ENCODE peak calls at places on chromosome 5, in seven cellular contexts. K is NCI-H1436; Q is IMR-90; J is GM04503; W is fibroblast of the aortic adventitia; C is activated CD8-positive, alpha-beta memory T cell treated with anti-CD3 and anti-CD28 coated beads for 4 hours; O is stimulated activated CD4-positive, alpha-beta T cell treated with anti-CD3 and anti-CD28 coated beads, Interleukin-4, amount 100 ng/mL, for 48 hours. R is an unnamed sample.

GRCh38 chr5:170273968-170274710 is 23.4 kb downstream of the LCP2 start:
- DNase-seq in K (no peak), Q (no peak), J (no peak), W (no peak), C (no peak), O (peak; percentile 54), R (no peak)

GRCh38 chr5:115601709-115602584 is at the start of gene TICAM2:
- DNase-seq in K (no peak), Q (peak; percentile 67), J (peak; percentile 33), W (peak; percentile 67), C (peak; percentile 13), O (peak; percentile 53), R (peak; percentile 72)

GRCh38 chr5:134127376-134127861 is 12.9 kb downstream of the TCF7 start:
- DNase-seq in K (no peak), Q (peak; percentile 58), J (no peak), W (peak; percentile 41), C (no peak), O (no peak), R (no peak)

GRCh38 chr5:103327893-103328292 is 69.3 kb downstream of the MACIR start:
- DNase-seq in K (no peak), Q (no peak), J (no peak), W (no peak), C (no peak), O (no peak), R (no peak)

GRCh38 chr5:64690417-64691151 is at the start of gene SHISAL2B:
- DNase-seq in K (no peak), Q (no peak), J (no peak), W (peak; percentile 12), C (no peak), O (no peak), R (peak; percentile 55)

GRCh38 chr5:168874713-168875380 is 295.7 kb upstream of the PANK3 start:
- DNase-seq in K (no peak), Q (peak; percentile 5), J (no peak), W (no peak), C (no peak), O (no peak), R (no peak)

GRCh38 chr5:15354011-15354410 is 146.0 kb upstream of the FBXL7 start:
- DNase-seq in K (no peak), Q (no peak), J (no peak), W (no peak), C (no peak), O (no peak), R (no peak)

GRCh38 chr5:176837707-176838115 is 27.4 kb downstream of the UNC5A start:
- DNase-seq in K (no peak), Q (peak; percentile 83), J (peak; percentile 34), W (peak; percentile 90), C (peak; percentile 25), O (peak; percentile 77), R (no peak)

GRCh38 chr5:111043712-111044506 is 27.6 kb upstream of the TSLP start:
- DNase-seq in K (no peak), Q (peak; percentile 87), J (no peak), W (peak; percentile 53), C (no peak), O (no peak), R (no peak)

GRCh38 chr5:31066655-31067328 is 126.7 kb upstream of the CDH6 start:
- DNase-seq in K (no peak), Q (peak; percentile 62), J (peak; percentile 13), W (peak; percentile 95), C (no peak), O (no peak), R (no peak)

GRCh38 chr5:108655750-108656450 is 91.8 kb upstream of the FER start:
- DNase-seq in K (peak; percentile 46), Q (peak; percentile 71), J (no peak), W (peak; percentile 86), C (no peak), O (no peak), R (no peak)

GRCh38 chr5:111997308-111998159 is 240.5 kb upstream of the NREP start:
- DNase-seq in K (no peak), Q (peak; percentile 100), J (peak; percentile 99), W (peak; percentile 100), C (no peak), O (no peak), R (no peak)

GRCh38 chr5:136087961-136088871 is 44.4 kb upstream of the SMAD5 start:
- DNase-seq in K (no peak), Q (peak; percentile 36), J (peak; percentile 13), W (peak; percentile 95), C (no peak), O (no peak), R (no peak)

GRCh38 chr5:154397652-154398406 is 48.0 kb upstream of the SAP30L start:
- DNase-seq in K (peak; percentile 57), Q (no peak), J (no peak), W (no peak), C (no peak), O (no peak), R (no peak)

GRCh38 chr5:1380011-1380817 is 35.3 kb upstream of the CLPTM1L start:
- DNase-seq in K (no peak), Q (peak; percentile 4), J (no peak), W (peak; percentile 33), C (no peak), O (peak; percentile 26), R (peak; percentile 59)

GRCh38 chr5:56838409-56839039 is 23.2 kb downstream of the MAP3K1 start:
- DNase-seq in K (peak; percentile 53), Q (peak; percentile 74), J (peak; percentile 60), W (peak; percentile 79), C (no peak), O (no peak), R (no peak)

GRCh38 chr5:157186309-157187045 is 5.8 kb downstream of the ITK start:
- DNase-seq in K (no peak), Q (no peak), J (no peak), W (no peak), C (no peak), O (no peak), R (no peak)

GRCh38 chr5:9015250-9015936 is 530.5 kb downstream of the SEMA5A start:
- DNase-seq in K (no peak), Q (peak; percentile 44), J (peak; percentile 31), W (no peak), C (no peak), O (no peak), R (no peak)

GRCh38 chr5:166370928-166371690 is 1920.3 kb upstream of the WWC1 start:
- DNase-seq in K (no peak), Q (no peak), J (no peak), W (peak; percentile 4), C (no peak), O (no peak), R (no peak)

GRCh38 chr5:103829585-103829984 is 267.0 kb upstream of the NUDT12 start:
- DNase-seq in K (no peak), Q (no peak), J (no peak), W (no peak), C (no peak), O (no peak), R (peak; percentile 43)

GRCh38 chr5:140564196-140565023 is at the start of the genes APBB3 and SLC35A4:
- DNase-seq in K (peak; percentile 95), Q (peak; percentile 99), J (peak; percentile 97), W (peak; percentile 99), C (peak; percentile 96), O (peak; percentile 95), R (peak; percentile 95)

GRCh38 chr5:87394407-87394806 is 18.3 kb downstream of the CCNH start:
- DNase-seq in K (no peak), Q (peak; percentile 83), J (no peak), W (peak; percentile 75), C (no peak), O (no peak), R (no peak)

GRCh38 chr5:79577693-79578092 is 34.5 kb upstream of the TENT2 start:
- DNase-seq in K (no peak), Q (no peak), J (no peak), W (no peak), C (no peak), O (no peak), R (no peak)

GRCh38 chr5:3126639-3127038 is 375.2 kb upstream of the IRX2 start:
- DNase-seq in K (no peak), Q (no peak), J (no peak), W (no peak), C (no peak), O (no peak), R (no peak)

GRCh38 chr5:155200608-155201007 is 187.1 kb downstream of the KIF4B start:
- DNase-seq in K (no peak), Q (no peak), J (no peak), W (no peak), C (no peak), O (no peak), R (no peak)

GRCh38 chr5:16937023-16937379 is 913 bp upstream of the MYO10 start:
- DNase-seq in K (no peak), Q (no peak), J (no peak), W (no peak), C (no peak), O (no peak), R (no peak)

GRCh38 chr5:56525117-56525516 is 290.2 kb upstream of the MAP3K1 start:
- DNase-seq in K (no peak), Q (peak; percentile 56), J (no peak), W (no peak), C (no peak), O (no peak), R (no peak)

GRCh38 chr5:154015071-154015693 is 23.5 kb downstream of the FAM114A2 start:
- DNase-seq in K (no peak), Q (no peak), J (no peak), W (no peak), C (no peak), O (no peak), R (no peak)

GRCh38 chr5:16791036-16791705 is 144.9 kb downstream of the MYO10 start:
- DNase-seq in K (peak; percentile 30), Q (peak; percentile 74), J (no peak), W (peak; percentile 87), C (no peak), O (no peak), R (no peak)

GRCh38 chr5:155780274-155780673 is 546.7 kb upstream of the SGCD start:
- DNase-seq in K (no peak), Q (no peak), J (no peak), W (no peak), C (no peak), O (no peak), R (no peak)

GRCh38 chr5:80864706-80865435 is 95.3 kb upstream of the RASGRF2 start:
- DNase-seq in K (no peak), Q (no peak), J (no peak), W (no peak), C (no peak), O (no peak), R (no peak)

GRCh38 chr5:89080467-89081116 is 197.6 kb upstream of the MEF2C start:
- DNase-seq in K (no peak), Q (no peak), J (no peak), W (no peak), C (no peak), O (no peak), R (no peak)

GRCh38 chr5:68272289-68272688 is 56.7 kb downstream of the PIK3R1 start:
- DNase-seq in K (no peak), Q (peak; percentile 17), J (no peak), W (peak; percentile 48), C (no peak), O (no peak), R (no peak)

GRCh38 chr5:124909734-124910133 is 163.3 kb upstream of the ZNF608 start:
- DNase-seq in K (no peak), Q (no peak), J (no peak), W (no peak), C (no peak), O (no peak), R (no peak)

GRCh38 chr5:169012471-169012870 is 288.5 kb downstream of the SLIT3 start:
- DNase-seq in K (no peak), Q (no peak), J (no peak), W (no peak), C (no peak), O (no peak), R (no peak)

GRCh38 chr5:108529381-108529780 is 147.5 kb upstream of the FBXL17 start:
- DNase-seq in K (no peak), Q (peak; percentile 82), J (peak; percentile 3), W (peak; percentile 29), C (no peak), O (no peak), R (no peak)

GRCh38 chr5:157554180-157555030 is 21.2 kb downstream of the ADAM19 start:
- DNase-seq in K (no peak), Q (no peak), J (no peak), W (no peak), C (no peak), O (no peak), R (no peak)

GRCh38 chr5:32217886-32218396 is 43.8 kb upstream of the GOLPH3 start:
- DNase-seq in K (no peak), Q (no peak), J (no peak), W (peak; percentile 31), C (no peak), O (no peak), R (no peak)

R was measured in glutamatergic neuron.